ENCODE peak calls at places on chromosomes 1 and 21, in four cellular contexts. One of them, this sample, is unnamed.

GRCh38 chr21:32196001-32196400 is 82.8 kb downstream of the MIS18A start:
- DNase-seq in Calu3: no peak
- DNase-seq in brain microvascular endothelial cell: no peak
- DNase-seq in T-helper 1 cell: no peak
- DNase-seq in this sample: no peak

GRCh38 chr1:42937141-42937696 is 21.4 kb downstream of the SLC2A1 start:
- DNase-seq in Calu3: peak
- DNase-seq in brain microvascular endothelial cell: peak
- DNase-seq in T-helper 1 cell: no peak
- DNase-seq in this sample: peak

GRCh38 chr1:90970208-90970607 is 51.6 kb downstream of the ZNF644 start:
- DNase-seq in Calu3: no peak
- DNase-seq in brain microvascular endothelial cell: no peak
- DNase-seq in T-helper 1 cell: no peak
- DNase-seq in this sample: no peak

GRCh38 chr1:67935560-67935959 is 102.3 kb upstream of the GNG12 start:
- DNase-seq in Calu3: no peak
- DNase-seq in brain microvascular endothelial cell: no peak
- DNase-seq in T-helper 1 cell: no peak
- DNase-seq in this sample: no peak

GRCh38 chr1:170126691-170127090 is 19.1 kb upstream of the NTMT2 start:
- DNase-seq in Calu3: no peak
- DNase-seq in brain microvascular endothelial cell: peak
- DNase-seq in T-helper 1 cell: no peak
- DNase-seq in this sample: peak

GRCh38 chr1:1426961-1427934 is 6.2 kb upstream of the ANKRD65 start:
- DNase-seq in Calu3: no peak
- DNase-seq in brain microvascular endothelial cell: no peak
- DNase-seq in T-helper 1 cell: no peak
- DNase-seq in this sample: no peak

GRCh38 chr1:244863491-244864252 is 671 bp downstream of the HNRNPU start:
- DNase-seq in Calu3: no peak
- DNase-seq in brain microvascular endothelial cell: no peak
- DNase-seq in T-helper 1 cell: no peak
- DNase-seq in this sample: peak

GRCh38 chr1:214584805-214585766 is 17.9 kb upstream of the CENPF start:
- DNase-seq in Calu3: no peak
- DNase-seq in brain microvascular endothelial cell: no peak
- DNase-seq in T-helper 1 cell: no peak
- DNase-seq in this sample: peak

GRCh38 chr1:35191429-35192055 is 1.4 kb downstream of the SFPQ start:
- DNase-seq in Calu3: no peak
- DNase-seq in brain microvascular endothelial cell: no peak
- DNase-seq in T-helper 1 cell: no peak
- DNase-seq in this sample: no peak

GRCh38 chr1:200488375-200489165 is 78.7 kb upstream of the ZNF281 start:
- DNase-seq in Calu3: peak
- DNase-seq in brain microvascular endothelial cell: peak
- DNase-seq in T-helper 1 cell: no peak
- DNase-seq in this sample: peak